ENCODE peak calls at places on chromosomes 7 and 10, in ten cellular contexts. A is cardiac muscle cell, N is choroid plexus epithelial cell, Y is left ventricle myocardium inferior, C is breast epithelium, S is AG04449, B is PC-9, U is lower leg skin, P is WERI-Rb-1, D is IMR-90. Z is an unnamed sample.

GRCh38 chr7:46253500-46253899 is 332.4 kb upstream of the IGFBP3 start:
- DNase-seq in A (no peak), N (no peak), Y (no peak), C (no peak), S (no peak), B (peak), U (no peak), P (no peak), D (no peak), Z (no peak)

GRCh38 chr7:131336956-131337355 is 9.3 kb downstream of the MKLN1 start:
- DNase-seq in A (peak), N (peak), Y (no peak), C (no peak), S (no peak), B (no peak), U (no peak), P (no peak), D (peak), Z (peak)

GRCh38 chr10:45673074-45673628 is 579 bp upstream of the ZFAND4 start:
- DNase-seq in A (no peak), N (peak), Y (no peak), C (peak), S (no peak), B (no peak), U (no peak), P (no peak), D (no peak), Z (no peak)

GRCh38 chr10:117933036-117933435 is 113.7 kb downstream of the RAB11FIP2 start:
- DNase-seq in A (no peak), N (peak), Y (no peak), C (no peak), S (peak), B (no peak), U (no peak), P (no peak), D (peak), Z (no peak)

GRCh38 chr10:70162892-70163201 is 7.5 kb downstream of the SAR1A start:
- DNase-seq in A (no peak), N (no peak), Y (no peak), C (no peak), S (no peak), B (no peak), U (no peak), P (no peak), D (no peak), Z (peak)

GRCh38 chr10:97780991-97781540 is 9.3 kb upstream of the SFRP5 start:
- DNase-seq in A (peak), N (peak), Y (no peak), C (no peak), S (no peak), B (no peak), U (no peak), P (no peak), D (no peak), Z (no peak)

GRCh38 chr10:23075672-23076071 is 19.7 kb upstream of the MSRB2 start:
- DNase-seq in A (no peak), N (no peak), Y (no peak), C (no peak), S (no peak), B (no peak), U (no peak), P (no peak), D (no peak), Z (no peak)

GRCh38 chr10:79127151-79127961 is 58.6 kb downstream of the ZMIZ1 start:
- DNase-seq in A (peak), N (peak), Y (peak), C (peak), S (no peak), B (peak), U (peak), P (peak), D (peak), Z (peak)

GRCh38 chr10:1109795-1110673 is 53.8 kb downstream of the WDR37 start:
- DNase-seq in A (peak), N (peak), Y (peak), C (no peak), S (peak), B (peak), U (no peak), P (peak), D (peak), Z (peak)

GRCh38 chr7:123070702-123071286 is 75.3 kb upstream of the TAS2R16 start:
- DNase-seq in A (peak), N (peak), Y (no peak), C (no peak), S (no peak), B (no peak), U (no peak), P (no peak), D (no peak), Z (peak)

DNA sequence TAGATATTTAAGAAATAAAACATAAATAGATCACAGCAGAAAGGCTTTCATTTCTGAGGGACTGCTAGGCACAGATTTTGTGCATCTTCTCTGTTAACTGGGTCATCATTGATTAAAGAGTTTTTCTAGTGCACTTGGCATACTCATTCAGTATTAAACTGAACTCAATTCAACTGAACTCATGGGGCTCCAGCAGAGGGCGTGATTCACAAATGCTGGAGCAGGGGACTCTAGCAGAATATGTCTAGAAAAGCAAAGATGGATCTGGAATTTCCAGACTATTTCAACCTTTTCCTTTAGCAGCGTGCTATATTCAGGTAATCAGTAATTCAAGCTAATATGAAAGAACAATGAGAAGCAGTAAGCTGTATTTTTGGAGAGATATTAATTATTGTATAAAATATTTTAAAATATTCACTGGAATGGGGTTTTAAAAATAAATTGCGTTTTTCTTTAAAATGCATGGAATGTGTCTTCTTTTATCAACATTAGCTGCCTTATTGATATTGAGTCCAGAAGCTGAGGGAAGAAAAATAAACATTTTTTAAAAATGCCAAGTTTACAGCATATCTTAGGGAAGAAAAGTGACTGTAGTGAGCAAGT is 296.8 kb upstream of the CACNA2D1 start:
- DNase-seq in A (peak), N (peak), Y (no peak), C (no peak), S (no peak), B (peak), U (no peak), P (peak), D (peak), Z (peak)
- TF ChIP-seq CTCF in A (peak), N (peak), Y (peak), C (no peak), S (peak), B (peak), U (no peak), P (peak), D (peak), Z (peak)

DNA sequence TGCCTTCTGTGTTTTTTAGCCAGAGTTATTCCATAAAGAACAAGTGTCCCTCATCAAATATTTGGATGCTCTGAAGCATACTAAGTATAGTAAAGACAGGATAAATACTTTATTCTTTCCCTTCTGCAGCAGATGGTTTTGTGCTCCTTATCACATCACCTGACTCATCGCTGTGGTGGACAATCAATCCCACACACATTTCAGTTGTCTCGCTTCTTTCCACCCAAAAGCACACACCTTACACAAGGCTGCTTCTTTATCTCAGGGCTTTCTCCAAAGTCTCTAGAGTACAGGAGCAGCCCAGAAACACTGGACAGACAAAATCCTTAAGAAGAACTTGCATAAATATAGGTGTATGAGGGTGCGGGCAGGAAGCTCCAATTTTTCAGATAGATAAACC is 43.4 kb downstream of the IGF2BP3 start:
- DNase-seq in A (no peak), N (no peak), Y (no peak), C (no peak), S (no peak), B (no peak), U (no peak), P (no peak), D (peak), Z (no peak)
- H3K4me3 ChIP-seq in A (no peak), N (no peak), Y (no peak), C (no peak), S (no peak), B (no peak), U (no peak), P (no peak), D (no peak), Z (no peak)

DNA sequence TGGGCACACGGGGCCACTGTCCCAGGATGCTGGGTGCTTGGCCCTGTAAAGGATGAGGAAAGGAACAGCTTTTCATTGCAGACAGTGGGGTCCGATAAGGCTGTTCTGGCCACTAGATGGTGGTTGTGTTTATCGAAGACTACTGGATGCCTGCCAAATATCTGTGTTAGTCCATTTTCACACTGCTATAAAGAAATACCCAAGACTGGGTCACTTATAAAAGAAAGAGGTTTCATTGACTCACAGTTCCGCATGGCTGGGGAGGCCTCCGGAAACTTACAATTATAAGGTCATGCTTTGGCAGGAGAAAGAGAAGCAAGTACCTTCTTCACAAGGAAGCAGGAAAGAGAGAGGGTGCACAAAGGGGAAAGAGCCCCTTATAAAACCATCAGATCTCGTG is 32.2 kb upstream of the GARS1 start:
- DNase-seq in A (peak), N (peak), Y (no peak), C (no peak), S (no peak), B (no peak), U (no peak), P (no peak), D (peak), Z (peak)
- TF ChIP-seq CTCF in A (peak), N (peak), Y (no peak), C (no peak), S (no peak), B (no peak), U (no peak), P (no peak), D (peak), Z (peak)

DNA sequence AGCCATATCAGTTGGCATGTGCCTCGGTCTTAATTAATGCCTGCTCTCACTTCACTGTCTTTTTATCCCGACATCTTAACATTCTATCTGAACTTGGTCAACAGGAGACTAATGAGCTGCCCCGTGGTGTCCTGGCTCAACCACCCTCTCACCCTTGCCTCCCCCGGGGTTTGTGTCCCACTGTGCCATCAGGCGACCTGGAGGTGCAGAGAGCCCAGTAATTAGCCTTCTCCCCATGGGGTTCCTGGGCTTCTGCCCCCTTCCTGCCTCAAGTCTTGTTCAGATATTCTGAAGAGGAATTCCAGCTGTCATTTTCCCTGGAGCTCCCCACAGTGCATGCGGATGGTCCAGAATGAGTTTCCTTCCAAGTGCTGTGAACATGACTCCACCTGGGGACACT is 10.1 kb upstream of the JAKMIP3 start:
- DNase-seq in A (no peak), N (no peak), Y (no peak), C (no peak), S (no peak), B (no peak), U (no peak), P (no peak), D (no peak), Z (no peak)
- H3K4me3 ChIP-seq in A (no peak), N (no peak), Y (no peak), C (no peak), S (no peak), B (no peak), U (no peak), P (no peak), D (no peak), Z (no peak)

DNA sequence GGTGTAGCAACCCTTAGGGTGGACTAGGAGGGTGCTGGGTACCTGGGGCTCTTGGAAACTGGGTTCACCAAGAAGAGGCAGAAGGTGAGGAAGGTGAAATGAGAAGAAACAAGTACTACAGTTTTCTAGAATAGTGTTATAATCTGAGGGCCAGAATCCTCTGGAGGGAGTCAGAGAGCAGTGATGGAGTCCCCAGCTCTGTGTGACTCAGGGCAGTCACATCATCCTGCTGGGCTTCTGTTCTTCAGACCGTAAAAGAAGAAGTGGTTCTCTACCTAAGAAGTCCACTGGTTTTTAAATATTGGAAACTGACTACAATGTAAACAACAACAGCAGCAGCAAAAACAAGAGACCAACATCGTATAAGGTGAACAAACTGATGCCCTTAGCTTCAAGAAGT is 197.3 kb downstream of the PRPF18 start:
- DNase-seq in A (no peak), N (peak), Y (no peak), C (no peak), S (no peak), B (no peak), U (no peak), P (no peak), D (peak), Z (no peak)
- TF ChIP-seq CTCF in A (peak), N (peak), Y (peak), C (no peak), S (peak), B (peak), U (no peak), P (peak), D (peak), Z (peak)